ENCODE peak calls at places on chromosome 21, in eight cellular contexts. Q is stomach, N is heart right ventricle, A is NCI-H1105 treated with DMSO at 0.1 percent for 48 hours, Y is midbrain, X is NCI-H1694, T is body of pancreas, B is iPS-NIHi11. H is an unnamed sample.
A peak's percentile ranks its signal among the peaks of the same experiment; 100 is the strongest.

GRCh38 chr21:42063206-42063577 is 7.9 kb upstream of the UMODL1 start:
- DNase-seq in N (no peak), B (no peak), Q (peak; percentile 48), A (peak; percentile 77), T (peak; percentile 43), X (no peak), Y (peak; percentile 29), H (no peak)

GRCh38 chr21:27572681-27573080 is 605.8 kb upstream of the ADAMTS5 start:
- DNase-seq in Q (no peak), X (no peak), N (no peak), Y (no peak), T (no peak), A (no peak), B (no peak), H (no peak)

GRCh38 chr21:44348861-44349260 is 4.6 kb upstream of the TRPM2 start:
- DNase-seq in N (no peak), X (no peak), Y (no peak), T (no peak), Q (no peak), A (no peak), B (no peak), H (no peak)

GRCh38 chr21:36849461-36849860 is 117.0 kb downstream of the HLCS start:
- DNase-seq in Y (peak; percentile 30), N (no peak), Q (no peak), B (no peak), T (no peak), X (no peak), A (no peak), H (no peak)

GRCh38 chr21:35145626-35146236 is 96.6 kb upstream of the RUNX1 start:
- DNase-seq in B (no peak), T (no peak), Y (no peak), A (peak; percentile 36), X (no peak), Q (peak; percentile 37), N (peak; percentile 16), H (no peak)

GRCh38 chr21:41967708-41968107 is 13.9 kb upstream of the C2CD2 start:
- DNase-seq in A (no peak), Q (no peak), Y (no peak), B (no peak), T (no peak), X (no peak), N (no peak), H (no peak)

GRCh38 chr21:36125513-36126121 is 9.3 kb upstream of the CBR3 start:
- DNase-seq in A (peak; percentile 59), Q (peak; percentile 71), X (peak; percentile 46), B (peak; percentile 45), T (peak; percentile 64), Y (peak; percentile 47), N (no peak), H (no peak)

GRCh38 chr21:32578107-32578691 is 7.1 kb downstream of the TCP10L start:
- DNase-seq in A (no peak), N (no peak), B (peak; percentile 39), Q (no peak), T (no peak), Y (no peak), X (no peak), H (no peak)

GRCh38 chr21:42539931-42540343 is 26.3 kb downstream of the SLC37A1 start:
- DNase-seq in Y (no peak), Q (peak; percentile 51), B (peak; percentile 39), T (no peak), N (no peak), A (no peak), X (no peak), H (no peak)

GRCh38 chr21:37916795-37917142 is 512 bp upstream of the KCNJ6 start:
- DNase-seq in A (no peak), T (no peak), N (no peak), X (peak; percentile 59), Y (no peak), B (peak; percentile 83), Q (no peak), H (no peak)

GRCh38 chr21:44692798-44693512 is 4.0 kb upstream of the KRTAP10-12 start:
- DNase-seq in N (no peak), T (no peak), Y (no peak), B (no peak), Q (no peak), A (no peak), X (no peak), H (no peak)

GRCh38 chr21:17775431-17776126 is 43.6 kb downstream of the C21orf91 start:
- DNase-seq in T (no peak), Q (no peak), A (no peak), X (no peak), Y (no peak), N (no peak), B (no peak), H (no peak)

GRCh38 chr21:19810779-19811178 is 1187.4 kb upstream of the NCAM2 start:
- DNase-seq in Q (no peak), X (no peak), Y (no peak), N (no peak), B (no peak), T (no peak), A (no peak), H (no peak)

GRCh38 chr21:37220433-37220980 is 46.6 kb downstream of the VPS26C start:
- DNase-seq in X (peak; percentile 51), B (peak; percentile 38), N (no peak), A (peak; percentile 55), Q (no peak), Y (peak; percentile 57), T (peak; percentile 23), H (peak; percentile 61)

GRCh38 chr21:41897047-41897669 is 18.0 kb upstream of the PRDM15 start:
- DNase-seq in B (no peak), Y (no peak), X (no peak), N (no peak), A (no peak), T (no peak), Q (no peak), H (no peak)

GRCh38 chr21:42733037-42733632 is 79.7 kb downstream of the PDE9A start:
- DNase-seq in T (no peak), Y (peak; percentile 5), B (no peak), Q (no peak), N (no peak), X (no peak), A (no peak), H (no peak)

GRCh38 chr21:19237603-19238002 is 834.0 kb upstream of the TMPRSS15 start:
- DNase-seq in Q (no peak), X (no peak), B (no peak), T (no peak), A (no peak), N (no peak), Y (peak; percentile 24), H (no peak)

GRCh38 chr21:35400233-35400939 is 351.3 kb upstream of the RUNX1 start:
- DNase-seq in T (peak; percentile 50), N (no peak), Y (no peak), B (peak; percentile 28), A (peak; percentile 85), X (peak; percentile 81), Q (no peak), H (peak; percentile 62)

GRCh38 chr21:42991992-42992740 is 17.8 kb downstream of the PKNOX1 start:
- DNase-seq in A (no peak), B (peak; percentile 41), N (peak; percentile 37), Y (no peak), T (peak; percentile 48), Q (no peak), X (no peak), H (no peak)

GRCh38 chr21:29342394-29342957 is 43.8 kb downstream of the BACH1 start:
- DNase-seq in A (no peak), N (peak; percentile 67), X (no peak), T (peak; percentile 45), B (no peak), Q (no peak), Y (no peak), H (no peak)

GRCh38 chr21:14956826-14957225 is 108.0 kb downstream of the NRIP1 start:
- DNase-seq in A (no peak), N (no peak), Y (no peak), Q (no peak), B (no peak), T (no peak), X (no peak), H (no peak)

GRCh38 chr21:43865471-43866181 is 603 bp downstream of the AGPAT3 start:
- DNase-seq in Y (peak; percentile 22), X (no peak), N (peak; percentile 60), Q (peak; percentile 69), B (peak; percentile 69), T (peak; percentile 33), A (no peak), H (no peak)

GRCh38 chr21:20998886-20999285 is 677 bp downstream of the NCAM2 start:
- DNase-seq in A (peak; percentile 44), T (no peak), Y (peak; percentile 64), N (no peak), B (no peak), X (no peak), Q (no peak), H (no peak)

GRCh38 chr21:38228115-38228514 is 28.7 kb upstream of the KCNJ15 start:
- DNase-seq in Y (no peak), T (peak; percentile 48), Q (no peak), B (peak; percentile 37), A (no peak), X (no peak), N (no peak), H (no peak)

GRCh38 chr21:26557106-26557505 is 16.0 kb downstream of the CYYR1 start:
- DNase-seq in X (no peak), B (no peak), A (no peak), Q (no peak), N (no peak), Y (no peak), T (no peak), H (no peak)

GRCh38 chr21:45320991-45321656 is 33.4 kb upstream of the POFUT2 start:
- DNase-seq in T (no peak), B (no peak), X (no peak), Y (no peak), A (no peak), Q (no peak), N (no peak), H (no peak)

GRCh38 chr21:45385549-45386050 is 19.4 kb upstream of the COL18A1 start:
- DNase-seq in X (no peak), A (no peak), Q (no peak), Y (no peak), B (no peak), T (no peak), N (no peak), H (no peak)

GRCh38 chr21:41678944-41679343 is 87.9 kb downstream of the RIPK4 start:
- DNase-seq in T (peak; percentile 99), N (peak; percentile 81), A (peak; percentile 66), B (peak; percentile 96), Q (peak; percentile 97), Y (peak; percentile 34), X (peak; percentile 2), H (no peak)

GRCh38 chr21:32120231-32120630 is 158.6 kb downstream of the MIS18A start:
- DNase-seq in B (no peak), N (no peak), X (no peak), A (no peak), T (no peak), Q (no peak), Y (no peak), H (no peak)

GRCh38 chr21:15439726-15440125 is 290.1 kb upstream of the USP25 start:
- DNase-seq in Q (no peak), X (no peak), Y (no peak), T (no peak), N (no peak), A (no peak), B (no peak), H (no peak)

GRCh38 chr21:15149825-15150224 is 85.0 kb upstream of the NRIP1 start:
- DNase-seq in X (no peak), Y (no peak), B (no peak), Q (no peak), T (no peak), N (no peak), A (no peak), H (no peak)

GRCh38 chr21:45823100-45823681 is 158.4 kb upstream of the COL6A1 start:
- DNase-seq in T (no peak), N (no peak), B (no peak), Q (no peak), Y (no peak), X (no peak), A (no peak), H (no peak)

GRCh38 chr21:20617130-20617529 is 381.1 kb upstream of the NCAM2 start:
- DNase-seq in Y (no peak), T (no peak), A (peak; percentile 78), Q (peak; percentile 27), B (peak; percentile 27), N (no peak), X (no peak), H (no peak)

GRCh38 chr21:42892582-42892930 is 553 bp upstream of the NDUFV3 start:
- DNase-seq in A (no peak), B (no peak), Y (peak; percentile 54), Q (no peak), X (no peak), T (no peak), N (no peak), H (no peak)